ENCODE peak calls at places on chromosomes 1 and 21, in five cellular contexts. One of them, this sample, is unnamed.

GRCh38 chr1:27725374-27726172 is at the start of gene FAM76A:
- DNase-seq in H1: peak
- DNase-seq in breast epithelium: peak
- DNase-seq in HepG2: peak
- DNase-seq in spleen: peak
- DNase-seq in this sample: peak

GRCh38 chr1:27071049-27071416 is 58.4 kb upstream of the TENT5B start:
- DNase-seq in breast epithelium: peak
- DNase-seq in H1: no peak
- DNase-seq in spleen: no peak
- DNase-seq in HepG2: no peak
- DNase-seq in this sample: no peak

GRCh38 chr1:226814751-226815496 is 55.5 kb upstream of the PSEN2 start:
- DNase-seq in HepG2: no peak
- DNase-seq in spleen: peak
- DNase-seq in breast epithelium: peak
- DNase-seq in H1: no peak
- DNase-seq in this sample: peak

GRCh38 chr1:174191255-174191906 is 32.1 kb downstream of the RABGAP1L start:
- DNase-seq in HepG2: no peak
- DNase-seq in H1: no peak
- DNase-seq in breast epithelium: no peak
- DNase-seq in spleen: no peak
- DNase-seq in this sample: no peak

GRCh38 chr1:202967684-202968281 is 726 bp upstream of the CYB5R1 start:
- DNase-seq in breast epithelium: no peak
- DNase-seq in H1: no peak
- DNase-seq in HepG2: no peak
- DNase-seq in spleen: no peak
- DNase-seq in this sample: no peak

GRCh38 chr1:149963358-149963757 is 26.7 kb upstream of the MTMR11 start:
- DNase-seq in HepG2: peak
- DNase-seq in breast epithelium: no peak
- DNase-seq in spleen: no peak
- DNase-seq in H1: no peak
- DNase-seq in this sample: no peak

GRCh38 chr1:157978547-157979403 is 14.7 kb upstream of the KIRREL1 start:
- DNase-seq in HepG2: no peak
- DNase-seq in spleen: no peak
- DNase-seq in breast epithelium: no peak
- DNase-seq in H1: no peak
- DNase-seq in this sample: no peak

GRCh38 chr1:3067301-3067670 is 1.7 kb upstream of the PRDM16 start:
- DNase-seq in H1: no peak
- DNase-seq in breast epithelium: no peak
- DNase-seq in spleen: peak
- DNase-seq in HepG2: no peak
- DNase-seq in this sample: no peak

GRCh38 chr1:65423884-65424655 is 3.6 kb downstream of the LEPR start:
- DNase-seq in H1: no peak
- DNase-seq in HepG2: no peak
- DNase-seq in breast epithelium: no peak
- DNase-seq in spleen: no peak
- DNase-seq in this sample: no peak

GRCh38 chr1:39676951-39677350 is 5.0 kb upstream of the NT5C1A start:
- DNase-seq in HepG2: no peak
- DNase-seq in spleen: peak
- DNase-seq in H1: no peak
- DNase-seq in breast epithelium: no peak
- DNase-seq in this sample: no peak

GRCh38 chr21:44370027-44370735 is 16.8 kb downstream of the TRPM2 start:
- DNase-seq in breast epithelium: no peak
- DNase-seq in HepG2: peak
- DNase-seq in spleen: peak
- DNase-seq in H1: no peak
- DNase-seq in this sample: no peak

GRCh38 chr1:78240755-78241154 is 195.0 kb downstream of the GIPC2 start:
- DNase-seq in HepG2: no peak
- DNase-seq in H1: no peak
- DNase-seq in spleen: no peak
- DNase-seq in breast epithelium: no peak
- DNase-seq in this sample: no peak
- TF ChIP-seq POLR2AphosphoS5 in HepG2: no peak
- TF ChIP-seq POLR2AphosphoS5 in H1: no peak
- TF ChIP-seq POLR2AphosphoS5 in spleen: no peak
- TF ChIP-seq POLR2AphosphoS5 in breast epithelium: no peak
- TF ChIP-seq POLR2AphosphoS5 in this sample: no peak

GRCh38 chr1:232274236-232274855 is 355.6 kb downstream of the SIPA1L2 start:
- DNase-seq in H1: no peak
- DNase-seq in breast epithelium: no peak
- DNase-seq in spleen: no peak
- DNase-seq in HepG2: no peak
- DNase-seq in this sample: no peak
- TF ChIP-seq POLR2AphosphoS5 in H1: no peak
- TF ChIP-seq POLR2AphosphoS5 in breast epithelium: no peak
- TF ChIP-seq POLR2AphosphoS5 in spleen: no peak
- TF ChIP-seq POLR2AphosphoS5 in HepG2: no peak
- TF ChIP-seq POLR2AphosphoS5 in this sample: no peak

GRCh38 chr1:150970818-150971582 is 3.6 kb downstream of the CERS2 start:
- DNase-seq in spleen: peak
- DNase-seq in H1: no peak
- DNase-seq in breast epithelium: peak
- DNase-seq in HepG2: peak
- DNase-seq in this sample: peak
- TF ChIP-seq POLR2AphosphoS5 in spleen: peak
- TF ChIP-seq POLR2AphosphoS5 in H1: no peak
- TF ChIP-seq POLR2AphosphoS5 in breast epithelium: no peak
- TF ChIP-seq POLR2AphosphoS5 in HepG2: no peak
- TF ChIP-seq POLR2AphosphoS5 in this sample: no peak

GRCh38 chr21:19049567-19049966 is 646.0 kb upstream of the TMPRSS15 start:
- DNase-seq in H1: no peak
- DNase-seq in breast epithelium: no peak
- DNase-seq in spleen: no peak
- DNase-seq in HepG2: no peak
- DNase-seq in this sample: no peak
- TF ChIP-seq POLR2AphosphoS5 in H1: no peak
- TF ChIP-seq POLR2AphosphoS5 in breast epithelium: no peak
- TF ChIP-seq POLR2AphosphoS5 in spleen: no peak
- TF ChIP-seq POLR2AphosphoS5 in HepG2: no peak
- TF ChIP-seq POLR2AphosphoS5 in this sample: no peak

This sample was measured in prostate gland.